ENCODE peak calls at places on chromosomes 4 and X, in five cellular contexts. C is tibial artery; Z is GDM1; A is T-helper 2 cell; E is activated CD4-positive, CD25-positive, alpha-beta regulatory T cell treated with anti-CD3 and anti-CD28 coated beads, Interleukin-2, amount 50 U/mL, for 72 hours. F is an unnamed sample.

GRCh38 chr4:81698536-81698935 is 226.8 kb upstream of the RASGEF1B start:
- DNase-seq in C (no peak), E (no peak), A (no peak), Z (no peak), F (no peak)

GRCh38 chrX:23003121-23003520 is 3.4 kb downstream of the DDX53 start:
- DNase-seq in Z (no peak), E (no peak), C (no peak), A (no peak), F (no peak)

GRCh38 chrX:112705726-112706125 is 26.0 kb upstream of the LHFPL1 start:
- DNase-seq in A (no peak), Z (no peak), E (no peak), C (no peak), F (no peak)

GRCh38 chrX:118189628-118190027 is 73.0 kb upstream of the KLHL13 start:
- DNase-seq in Z (no peak), A (no peak), C (no peak), E (no peak), F (no peak)

GRCh38 chrX:42697544-42697943 is 80.4 kb downstream of the PPP1R2C start:
- DNase-seq in E (no peak), A (no peak), C (no peak), Z (no peak), F (no peak)

GRCh38 chrX:140664939-140665338 is 44.6 kb upstream of the LINC00632 start:
- DNase-seq in C (no peak), A (no peak), E (no peak), Z (no peak), F (no peak)

GRCh38 chr4:152605641-152606304 is 69.9 kb upstream of the FBXW7 start:
- DNase-seq in E (no peak), Z (no peak), C (no peak), A (no peak), F (no peak)

GRCh38 chrX:153477039-153477438 is 6.7 kb upstream of the HAUS7 start:
- DNase-seq in C (peak; percentile 36), A (no peak), E (no peak), Z (no peak), F (no peak)

GRCh38 chr4:7759635-7760034 is 180.0 kb downstream of the AFAP1 start:
- DNase-seq in C (no peak), A (no peak), E (no peak), Z (no peak), F (no peak)

GRCh38 chr4:120724656-120725055 is 197.9 kb downstream of the PRDM5 start:
- DNase-seq in C (no peak), E (no peak), Z (no peak), A (no peak), F (no peak)

GRCh38 chrX:129523076-129524055 is at the start of gene SMARCA1:
- DNase-seq in A (no peak), E (no peak), Z (no peak), C (peak; percentile 28), F (peak; percentile 40)

GRCh38 chr4:56786955-56787354 is 34.5 kb downstream of the SPINK2 start:
- DNase-seq in A (no peak), Z (no peak), E (no peak), C (no peak), F (no peak)

GRCh38 chr4:19831644-19832285 is 419.9 kb upstream of the SLIT2 start:
- DNase-seq in C (no peak), E (no peak), Z (no peak), A (no peak), F (no peak)

GRCh38 chrX:110384490-110384889 is 25.8 kb downstream of the RTL9 start:
- DNase-seq in E (no peak), Z (no peak), A (no peak), C (no peak), F (no peak)

GRCh38 chr4:55742655-55743191 is 76.9 kb upstream of the EXOC1L start:
- DNase-seq in E (no peak), A (no peak), C (no peak), Z (no peak), F (no peak)

F was measured in 8988T.